ENCODE peak calls at places on chromosomes 16 and 17, in five cellular contexts. Y, R, D, L and V are unnamed samples.

GRCh38 chr16:69073181-69073669 is 32.2 kb upstream of the HAS3 start:
- DNase-seq in L (peak; percentile 80), R (no peak), Y (no peak), D (peak; percentile 38), V (no peak)

GRCh38 chr17:39231587-39232551 is 6.1 kb upstream of the STAC2 start:
- DNase-seq in L (peak; percentile 34), Y (no peak), R (no peak), D (no peak), V (no peak)

GRCh38 chr17:45222273-45222993 is 748 bp downstream of the FMNL1 start:
- DNase-seq in L (no peak), D (no peak), Y (no peak), R (no peak), V (no peak)

GRCh38 chr16:67458121-67458641 is 22.8 kb downstream of the ATP6V0D1 start:
- DNase-seq in L (no peak), R (no peak), D (no peak), Y (no peak), V (no peak)

GRCh38 chr17:80847506-80848230 is 144.0 kb upstream of the CHMP6 start:
- DNase-seq in Y (no peak), D (no peak), R (no peak), L (no peak), V (no peak)

GRCh38 chr17:32873114-32873513 is 3.8 kb downstream of the MYO1D start:
- DNase-seq in D (no peak), L (no peak), Y (no peak), R (no peak), V (no peak)

GRCh38 chr17:29246638-29247037 is at the start of gene CRYBA1:
- DNase-seq in L (no peak), Y (no peak), D (no peak), R (no peak), V (no peak)

GRCh38 chr17:49588726-49589555 is 13.3 kb downstream of the NXPH3 start:
- DNase-seq in L (no peak), Y (no peak), D (no peak), R (no peak), V (no peak)

GRCh38 chr16:67563708-67564468 is 1.6 kb downstream of the CTCF start:
- DNase-seq in Y (no peak), D (peak; percentile 58), L (peak; percentile 35), R (peak; percentile 66), V (no peak)

GRCh38 chr16:67528222-67528869 is at the start of gene RIPOR1:
- DNase-seq in D (peak; percentile 45), L (no peak), Y (no peak), R (no peak), V (no peak)

GRCh38 chr16:9334091-9334490 is 242.6 kb downstream of the HAPSTR1 start:
- DNase-seq in D (no peak), R (no peak), Y (no peak), L (no peak), V (no peak)

GRCh38 chr17:41718287-41718645 is 6.1 kb downstream of the GAST start:
- DNase-seq in D (no peak), R (no peak), Y (no peak), L (no peak), V (no peak)

GRCh38 chr17:6660765-6661463 is 9.4 kb downstream of the C17orf100 start:
- DNase-seq in L (no peak), R (no peak), D (no peak), Y (no peak), V (peak; percentile 39)

GRCh38 chr17:76844485-76844829 is 23.7 kb upstream of the MGAT5B start:
- DNase-seq in Y (no peak), L (no peak), R (no peak), D (no peak), V (no peak)

GRCh38 chr16:11256657-11257130 is 690 bp upstream of the SOCS1 start:
- DNase-seq in D (no peak), Y (no peak), L (no peak), R (peak; percentile 44), V (no peak)

GRCh38 chr17:60447375-60447774 is 25.1 kb downstream of the CHCT1 start:
- DNase-seq in L (no peak), R (no peak), D (no peak), Y (no peak), V (no peak)

GRCh38 chr16:10994571-10994970 is 50.2 kb downstream of the CLEC16A start:
- DNase-seq in R (no peak), L (no peak), Y (no peak), D (no peak), V (no peak)

GRCh38 chr17:75679706-75680201 is 12.6 kb downstream of the SAP30BP start:
- DNase-seq in D (no peak), R (peak; percentile 54), L (no peak), Y (no peak), V (no peak)

GRCh38 chr16:85856054-85856453 is 42.9 kb upstream of the IRF8 start:
- DNase-seq in Y (no peak), D (no peak), R (no peak), L (no peak), V (no peak)

GRCh38 chr17:79473111-79473835 is 137.6 kb downstream of the RBFOX3 start:
- DNase-seq in D (peak; percentile 39), L (no peak), Y (no peak), R (no peak), V (no peak)

GRCh38 chr17:1421470-1421869 is 21.4 kb upstream of the YWHAE start:
- DNase-seq in D (no peak), Y (no peak), L (no peak), R (no peak), V (no peak)

GRCh38 chr17:17890773-17891759 is 54.3 kb upstream of the SREBF1 start:
- DNase-seq in R (peak; percentile 41), Y (no peak), D (peak; percentile 70), L (peak; percentile 68), V (no peak)

GRCh38 chr16:63530208-63530607 is 1494.0 kb upstream of the CDH8 start:
- DNase-seq in R (no peak), Y (no peak), D (no peak), L (no peak), V (no peak)

GRCh38 chr17:31869797-31870568 is 10.9 kb upstream of the COPRS start:
- DNase-seq in R (no peak), D (no peak), L (no peak), Y (no peak), V (no peak)

GRCh38 chr17:77208217-77208808 is 67.5 kb downstream of the SEC14L1 start:
- DNase-seq in Y (no peak), L (peak; percentile 41), R (peak; percentile 35), D (peak; percentile 87), V (no peak)

GRCh38 chr16:17328971-17329370 is 141.8 kb downstream of the XYLT1 start:
- DNase-seq in L (no peak), Y (no peak), D (no peak), R (peak; percentile 52), V (no peak)

GRCh38 chr17:48297825-48298224 is 132.2 kb downstream of the SKAP1 start:
- DNase-seq in Y (no peak), L (no peak), R (no peak), D (no peak), V (no peak)

GRCh38 chr17:48296453-48296852 is 133.6 kb downstream of the SKAP1 start:
- DNase-seq in L (no peak), R (no peak), Y (no peak), D (no peak), V (no peak)

GRCh38 chr17:48293319-48294192 is 136.5 kb downstream of the SKAP1 start:
- DNase-seq in D (no peak), L (no peak), R (no peak), Y (no peak), V (no peak)

GRCh38 chr17:48294193-48294909 is 135.7 kb downstream of the SKAP1 start:
- DNase-seq in D (no peak), R (no peak), Y (no peak), L (no peak), V (no peak)

DNA sequence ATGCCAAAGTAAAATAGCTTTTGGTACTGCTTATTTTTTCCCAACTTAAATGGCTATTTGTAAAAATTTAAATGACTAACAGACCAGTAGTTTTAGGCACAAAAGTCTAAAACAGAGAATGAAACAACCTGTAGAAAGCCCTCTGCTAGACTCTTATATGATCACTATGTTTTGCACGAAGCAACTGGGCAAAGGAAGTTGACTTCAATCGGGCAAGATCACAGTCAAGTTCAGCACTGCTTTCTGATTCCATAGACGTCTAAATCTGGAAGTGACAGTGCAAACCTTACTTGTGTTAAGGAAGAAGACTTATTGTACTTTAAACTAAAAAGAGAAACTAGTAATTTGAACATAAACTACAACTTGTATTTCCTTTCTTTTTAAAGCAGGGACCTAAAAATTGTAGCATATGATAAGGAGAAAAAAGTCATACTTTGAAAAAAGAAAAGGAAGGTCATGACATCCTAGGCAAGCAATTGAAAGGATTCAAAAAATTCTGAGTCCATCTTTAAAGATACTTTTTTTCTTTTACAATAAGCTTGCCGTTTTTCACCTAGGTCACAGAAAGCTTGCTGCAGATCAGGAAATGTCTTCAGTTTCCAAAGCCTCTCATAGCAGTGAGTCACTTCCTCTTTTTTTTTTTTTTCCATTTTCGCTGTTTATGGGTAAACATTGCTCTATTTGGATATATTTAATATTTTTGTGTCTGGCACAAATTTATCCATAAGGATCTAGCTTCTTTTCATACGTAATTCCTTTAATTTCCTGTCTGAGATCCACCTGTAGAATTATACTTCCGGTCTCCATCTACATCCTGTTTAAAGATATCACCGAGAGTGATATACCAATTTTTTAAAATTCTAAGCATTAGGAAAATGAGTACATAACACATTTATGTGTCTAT is 134.8 kb downstream of the SKAP1 start:
- DNase-seq in D (no peak), Y (no peak), L (no peak), R (no peak), V (peak; percentile 41)
- H3K27me3 ChIP-seq in D (no peaks in the 10 kb centered on the region), Y (no peaks in the 10 kb centered on the region), L (no peaks in the 10 kb centered on the region), R (no peaks in the 10 kb centered on the region), V (no peaks in the 10 kb centered on the region)

GRCh38 chr16:56616608-56617211 is 8.3 kb downstream of the MT2A start:
- DNase-seq in L (no peak), D (no peak), Y (no peak), R (no peak), V (no peak)
- H3K4me3 ChIP-seq in L (peak overlapping the region; percentile 57), D (no peak overlapping the region), Y (peak overlapping the region; percentile 54), R (peak overlapping the region; percentile 52), V (no peak overlapping the region)

DNA sequence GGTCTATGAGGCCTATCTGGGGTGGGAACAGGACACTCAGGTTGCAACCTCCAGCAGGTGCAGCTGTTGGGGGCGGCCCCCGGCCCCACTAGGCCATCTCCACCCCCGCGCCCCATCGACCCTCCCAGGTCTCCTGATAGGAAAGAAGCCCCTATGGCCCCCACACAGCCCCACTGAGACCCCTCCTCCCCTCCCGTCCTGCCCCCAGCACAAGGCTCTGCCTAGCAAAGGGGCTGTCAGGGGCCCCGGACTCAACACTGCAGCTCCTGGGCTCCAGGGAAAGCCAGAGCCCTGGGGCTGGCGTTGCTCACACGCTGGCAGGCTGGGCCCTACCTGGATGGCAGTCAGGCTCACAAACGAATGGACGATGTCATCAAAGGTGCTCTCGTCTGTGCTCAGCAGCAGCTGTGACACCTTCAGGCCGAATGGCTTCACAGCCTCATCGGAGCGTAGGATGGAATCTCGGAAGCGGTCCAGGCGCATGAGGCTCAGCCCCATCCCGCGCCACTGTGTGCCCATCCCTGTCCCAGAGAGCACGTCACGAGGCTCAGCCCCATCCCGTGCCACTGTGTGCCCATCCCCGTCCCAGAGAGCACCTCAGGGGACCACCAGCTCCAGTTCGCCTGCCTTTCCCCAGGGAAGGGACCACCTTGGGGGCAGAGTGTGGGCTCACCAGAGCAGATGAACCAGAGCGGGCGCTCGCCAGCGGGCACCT is 7.3 kb downstream of the FASN start:
- DNase-seq in R (no peak), Y (no peak), L (no peak), D (no peak), V (peak; percentile 17)
- H3K36me3 ChIP-seq in R (peaks cover 100% of the 10 kb centered on the region), Y (peaks cover 93% of the 10 kb centered on the region), L (peaks cover 93% of the 10 kb centered on the region), D (peaks cover 95% of the 10 kb centered on the region), V (peaks cover 72% of the 10 kb centered on the region)

GRCh38 chr16:53369921-53370320 is 64.3 kb upstream of the RBL2 start:
- DNase-seq in L (peak; percentile 9), Y (no peak), R (no peak), D (no peak), V (no peak)

GRCh38 chr16:53372942-53373871 is 61.1 kb upstream of the RBL2 start:
- DNase-seq in L (no peak), D (no peak), R (no peak), Y (no peak), V (peak; percentile 50)

GRCh38 chr16:53370827-53371226 is 63.4 kb upstream of the RBL2 start:
- DNase-seq in D (no peak), R (no peak), Y (no peak), L (no peak), V (no peak)
- H3K27me3 ChIP-seq in D (peaks cover 2% of the 10 kb centered on the region), R (no peaks in the 10 kb centered on the region), Y (peaks cover 3% of the 10 kb centered on the region), L (peaks cover 16% of the 10 kb centered on the region), V (no peaks in the 10 kb centered on the region)